ENCODE peak calls at places on chromosomes 3 and 15, in nine cellular contexts. One of them, this sample, is unnamed.

GRCh38 chr15:40471778-40472130 is 970 bp downstream of the CHST14 start:
- DNase-seq in IMR-90: peak
- DNase-seq in H1: no peak
- DNase-seq in A549: no peak
- DNase-seq in esophagus squamous epithelium: no peak
- DNase-seq in Peyer's patch: no peak
- DNase-seq in lower leg skin: no peak
- DNase-seq in adrenal gland: no peak
- DNase-seq in tibial nerve: no peak
- DNase-seq in this sample: no peak

GRCh38 chr3:123256256-123256655 is 54.5 kb downstream of the SEC22A start:
- DNase-seq in adrenal gland: no peak
- DNase-seq in A549: no peak
- DNase-seq in IMR-90: no peak
- DNase-seq in lower leg skin: no peak
- DNase-seq in H1: no peak
- DNase-seq in esophagus squamous epithelium: no peak
- DNase-seq in Peyer's patch: no peak
- DNase-seq in tibial nerve: no peak
- DNase-seq in this sample: no peak

GRCh38 chr3:18035641-18036466 is 293.4 kb upstream of the TBC1D5 start:
- DNase-seq in esophagus squamous epithelium: no peak
- DNase-seq in IMR-90: no peak
- DNase-seq in adrenal gland: no peak
- DNase-seq in H1: no peak
- DNase-seq in tibial nerve: no peak
- DNase-seq in lower leg skin: no peak
- DNase-seq in A549: no peak
- DNase-seq in Peyer's patch: no peak
- DNase-seq in this sample: no peak

GRCh38 chr3:29354894-29355293 is 74.0 kb downstream of the RBMS3 start:
- DNase-seq in lower leg skin: no peak
- DNase-seq in tibial nerve: no peak
- DNase-seq in IMR-90: no peak
- DNase-seq in H1: no peak
- DNase-seq in adrenal gland: no peak
- DNase-seq in A549: no peak
- DNase-seq in Peyer's patch: no peak
- DNase-seq in esophagus squamous epithelium: no peak
- DNase-seq in this sample: no peak

GRCh38 chr3:160343132-160343531 is 55.9 kb downstream of the IFT80 start:
- DNase-seq in tibial nerve: no peak
- DNase-seq in H1: no peak
- DNase-seq in Peyer's patch: no peak
- DNase-seq in IMR-90: peak
- DNase-seq in adrenal gland: no peak
- DNase-seq in A549: peak
- DNase-seq in lower leg skin: no peak
- DNase-seq in esophagus squamous epithelium: no peak
- DNase-seq in this sample: no peak

GRCh38 chr3:119885746-119886530 is 104.0 kb downstream of the NR1I2 start:
- DNase-seq in A549: no peak
- DNase-seq in Peyer's patch: no peak
- DNase-seq in lower leg skin: no peak
- DNase-seq in esophagus squamous epithelium: no peak
- DNase-seq in H1: no peak
- DNase-seq in IMR-90: no peak
- DNase-seq in tibial nerve: no peak
- DNase-seq in adrenal gland: no peak
- DNase-seq in this sample: no peak

GRCh38 chr3:120982608-120983320 is 74.8 kb downstream of the STXBP5L start:
- DNase-seq in IMR-90: no peak
- DNase-seq in adrenal gland: no peak
- DNase-seq in tibial nerve: no peak
- DNase-seq in H1: no peak
- DNase-seq in Peyer's patch: no peak
- DNase-seq in esophagus squamous epithelium: no peak
- DNase-seq in A549: no peak
- DNase-seq in lower leg skin: no peak
- DNase-seq in this sample: no peak

GRCh38 chr3:181326637-181327223 is 337.2 kb upstream of the DNAJC19 start:
- DNase-seq in adrenal gland: no peak
- DNase-seq in lower leg skin: no peak
- DNase-seq in A549: peak
- DNase-seq in IMR-90: no peak
- DNase-seq in H1: no peak
- DNase-seq in tibial nerve: no peak
- DNase-seq in esophagus squamous epithelium: no peak
- DNase-seq in Peyer's patch: no peak
- DNase-seq in this sample: peak

GRCh38 chr3:120348065-120348980 is 831 bp downstream of the LRRC58 start:
- DNase-seq in tibial nerve: no peak
- DNase-seq in adrenal gland: no peak
- DNase-seq in lower leg skin: no peak
- DNase-seq in IMR-90: peak
- DNase-seq in A549: no peak
- DNase-seq in Peyer's patch: no peak
- DNase-seq in H1: no peak
- DNase-seq in esophagus squamous epithelium: no peak
- DNase-seq in this sample: no peak

GRCh38 chr3:197881601-197882000 is 68.4 kb upstream of the RPL35A start:
- DNase-seq in IMR-90: no peak
- DNase-seq in lower leg skin: no peak
- DNase-seq in A549: no peak
- DNase-seq in tibial nerve: no peak
- DNase-seq in esophagus squamous epithelium: no peak
- DNase-seq in Peyer's patch: no peak
- DNase-seq in adrenal gland: no peak
- DNase-seq in H1: no peak
- DNase-seq in this sample: no peak

GRCh38 chr3:196287066-196287404 is 491 bp downstream of the PCYT1A start:
- DNase-seq in H1: no peak
- DNase-seq in lower leg skin: no peak
- DNase-seq in A549: peak
- DNase-seq in adrenal gland: no peak
- DNase-seq in IMR-90: no peak
- DNase-seq in tibial nerve: no peak
- DNase-seq in Peyer's patch: no peak
- DNase-seq in esophagus squamous epithelium: no peak
- DNase-seq in this sample: no peak

GRCh38 chr15:88487176-88487795 is 19.8 kb downstream of the MRPS11 start:
- DNase-seq in H1: no peak
- DNase-seq in A549: no peak
- DNase-seq in lower leg skin: no peak
- DNase-seq in Peyer's patch: no peak
- DNase-seq in adrenal gland: no peak
- DNase-seq in IMR-90: no peak
- DNase-seq in tibial nerve: no peak
- DNase-seq in esophagus squamous epithelium: no peak
- DNase-seq in this sample: no peak

GRCh38 chr3:148648685-148649352 is 48.9 kb upstream of the AGTR1 start:
- DNase-seq in esophagus squamous epithelium: no peak
- DNase-seq in lower leg skin: no peak
- DNase-seq in tibial nerve: no peak
- DNase-seq in Peyer's patch: no peak
- DNase-seq in adrenal gland: no peak
- DNase-seq in IMR-90: peak
- DNase-seq in A549: peak
- DNase-seq in H1: no peak
- DNase-seq in this sample: no peak

GRCh38 chr3:155232605-155233004 is 60.9 kb downstream of the STRIT1 start:
- DNase-seq in lower leg skin: peak
- DNase-seq in tibial nerve: peak
- DNase-seq in adrenal gland: peak
- DNase-seq in H1: no peak
- DNase-seq in esophagus squamous epithelium: no peak
- DNase-seq in Peyer's patch: no peak
- DNase-seq in A549: peak
- DNase-seq in IMR-90: peak
- DNase-seq in this sample: no peak

GRCh38 chr15:51097553-51098330 is 3.0 kb upstream of the TNFAIP8L3 start:
- DNase-seq in esophagus squamous epithelium: no peak
- DNase-seq in H1: no peak
- DNase-seq in Peyer's patch: no peak
- DNase-seq in lower leg skin: no peak
- DNase-seq in IMR-90: peak
- DNase-seq in A549: no peak
- DNase-seq in tibial nerve: no peak
- DNase-seq in adrenal gland: no peak
- DNase-seq in this sample: no peak

GRCh38 chr3:45199837-45200648 is 26.0 kb downstream of the TMEM158 start:
- DNase-seq in H1: no peak
- DNase-seq in A549: peak
- DNase-seq in adrenal gland: no peak
- DNase-seq in Peyer's patch: peak
- DNase-seq in tibial nerve: no peak
- DNase-seq in esophagus squamous epithelium: no peak
- DNase-seq in lower leg skin: no peak
- DNase-seq in IMR-90: peak
- DNase-seq in this sample: no peak

GRCh38 chr3:182412066-182412465 is 381.2 kb upstream of the ATP11B start:
- DNase-seq in esophagus squamous epithelium: no peak
- DNase-seq in A549: no peak
- DNase-seq in H1: no peak
- DNase-seq in IMR-90: no peak
- DNase-seq in adrenal gland: no peak
- DNase-seq in lower leg skin: no peak
- DNase-seq in Peyer's patch: no peak
- DNase-seq in tibial nerve: no peak
- DNase-seq in this sample: no peak

GRCh38 chr15:78322243-78322642 is 17.9 kb upstream of the CRABP1 start:
- DNase-seq in Peyer's patch: no peak
- DNase-seq in tibial nerve: no peak
- DNase-seq in A549: peak
- DNase-seq in lower leg skin: no peak
- DNase-seq in esophagus squamous epithelium: no peak
- DNase-seq in H1: no peak
- DNase-seq in IMR-90: peak
- DNase-seq in adrenal gland: no peak
- DNase-seq in this sample: no peak

GRCh38 chr3:45246236-45246635 is 20.1 kb upstream of the TMEM158 start:
- DNase-seq in esophagus squamous epithelium: no peak
- DNase-seq in IMR-90: no peak
- DNase-seq in lower leg skin: no peak
- DNase-seq in A549: no peak
- DNase-seq in adrenal gland: no peak
- DNase-seq in H1: no peak
- DNase-seq in Peyer's patch: no peak
- DNase-seq in tibial nerve: no peak
- DNase-seq in this sample: no peak

GRCh38 chr3:43932921-43933320 is 242.2 kb downstream of the ABHD5 start:
- DNase-seq in esophagus squamous epithelium: no peak
- DNase-seq in Peyer's patch: no peak
- DNase-seq in A549: no peak
- DNase-seq in tibial nerve: no peak
- DNase-seq in lower leg skin: no peak
- DNase-seq in adrenal gland: no peak
- DNase-seq in H1: no peak
- DNase-seq in IMR-90: no peak
- DNase-seq in this sample: no peak

GRCh38 chr15:38453971-38454686 is at the start of gene FAM98B:
- DNase-seq in lower leg skin: peak
- DNase-seq in tibial nerve: peak
- DNase-seq in A549: peak
- DNase-seq in IMR-90: peak
- DNase-seq in H1: peak
- DNase-seq in esophagus squamous epithelium: peak
- DNase-seq in adrenal gland: peak
- DNase-seq in Peyer's patch: peak
- DNase-seq in this sample: peak
- TF ChIP-seq POLR2A in lower leg skin: no peak
- TF ChIP-seq POLR2A in tibial nerve: peak
- TF ChIP-seq POLR2A in A549: peak
- TF ChIP-seq POLR2A in IMR-90: peak
- TF ChIP-seq POLR2A in H1: peak
- TF ChIP-seq POLR2A in esophagus squamous epithelium: no peak
- TF ChIP-seq POLR2A in adrenal gland: peak
- TF ChIP-seq POLR2A in Peyer's patch: peak
- TF ChIP-seq POLR2A in this sample: peak

GRCh38 chr3:101850327-101851048 is 1.2 kb downstream of the NFKBIZ start:
- DNase-seq in tibial nerve: no peak
- DNase-seq in Peyer's patch: peak
- DNase-seq in A549: no peak
- DNase-seq in lower leg skin: no peak
- DNase-seq in esophagus squamous epithelium: no peak
- DNase-seq in H1: no peak
- DNase-seq in IMR-90: peak
- DNase-seq in adrenal gland: peak
- DNase-seq in this sample: no peak
- TF ChIP-seq POLR2A in tibial nerve: peak
- TF ChIP-seq POLR2A in Peyer's patch: no peak
- TF ChIP-seq POLR2A in A549: no peak
- TF ChIP-seq POLR2A in lower leg skin: no peak
- TF ChIP-seq POLR2A in esophagus squamous epithelium: no peak
- TF ChIP-seq POLR2A in H1: no peak
- TF ChIP-seq POLR2A in IMR-90: peak
- TF ChIP-seq POLR2A in adrenal gland: peak
- TF ChIP-seq POLR2A in this sample: no peak

GRCh38 chr3:152026033-152026556 is 152.7 kb downstream of the SUCNR1 start:
- DNase-seq in lower leg skin: no peak
- DNase-seq in IMR-90: peak
- DNase-seq in esophagus squamous epithelium: no peak
- DNase-seq in Peyer's patch: no peak
- DNase-seq in H1: no peak
- DNase-seq in A549: peak
- DNase-seq in adrenal gland: no peak
- DNase-seq in tibial nerve: no peak
- DNase-seq in this sample: no peak
- TF ChIP-seq POLR2A in lower leg skin: no peak
- TF ChIP-seq POLR2A in IMR-90: no peak
- TF ChIP-seq POLR2A in esophagus squamous epithelium: no peak
- TF ChIP-seq POLR2A in Peyer's patch: no peak
- TF ChIP-seq POLR2A in H1: no peak
- TF ChIP-seq POLR2A in A549: no peak
- TF ChIP-seq POLR2A in adrenal gland: no peak
- TF ChIP-seq POLR2A in tibial nerve: no peak
- TF ChIP-seq POLR2A in this sample: no peak

DNA sequence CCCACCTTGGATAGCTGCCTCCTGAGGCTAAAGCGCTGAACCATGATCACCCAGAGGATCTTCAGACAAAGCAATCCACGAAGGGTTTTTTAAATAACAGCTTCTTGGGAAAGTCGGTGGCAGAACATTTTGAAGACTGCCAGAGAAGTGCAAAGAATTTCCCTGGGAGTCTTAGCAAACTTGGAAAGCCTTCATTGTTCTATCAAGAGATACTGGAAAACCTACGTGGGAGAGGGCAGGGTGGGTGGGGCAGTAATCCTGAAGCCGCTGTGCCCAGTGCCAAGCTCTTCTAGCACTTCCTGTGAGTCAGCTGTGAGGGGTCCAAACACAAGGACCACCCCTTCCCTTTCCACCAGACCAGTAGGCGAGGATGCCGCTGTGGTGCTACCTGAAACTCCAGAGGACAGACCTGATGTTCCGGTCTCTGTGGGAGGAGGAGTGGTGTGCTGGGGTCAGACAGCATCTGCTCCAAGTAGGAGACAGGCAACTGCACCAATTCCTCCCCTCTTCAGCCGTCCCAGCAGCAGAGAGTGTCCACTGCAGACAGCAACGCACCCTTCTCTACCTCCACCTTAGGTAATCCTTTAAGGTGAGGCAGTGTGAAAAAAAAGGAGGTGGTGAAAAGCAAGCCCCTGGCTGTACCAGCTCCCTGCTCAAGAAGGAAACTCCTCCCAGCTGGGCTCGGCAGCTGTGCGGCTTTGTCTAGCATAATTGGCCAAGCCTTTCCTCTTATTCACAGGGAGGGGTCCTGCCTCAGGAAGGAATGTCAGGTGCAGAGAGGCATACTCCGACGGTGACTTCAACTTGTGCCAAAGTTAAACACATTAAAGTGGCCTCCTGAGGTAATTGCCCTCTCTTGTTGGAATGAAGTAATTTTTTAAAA is 99.0 kb downstream of the TMCC1 start:
- DNase-seq in IMR-90: no peak
- DNase-seq in adrenal gland: no peak
- DNase-seq in Peyer's patch: peak
- DNase-seq in tibial nerve: no peak
- DNase-seq in A549: peak
- DNase-seq in lower leg skin: peak
- DNase-seq in esophagus squamous epithelium: no peak
- DNase-seq in H1: peak
- DNase-seq in this sample: no peak
- TF ChIP-seq POLR2A in IMR-90: no peak
- TF ChIP-seq POLR2A in adrenal gland: no peak
- TF ChIP-seq POLR2A in Peyer's patch: no peak
- TF ChIP-seq POLR2A in tibial nerve: no peak
- TF ChIP-seq POLR2A in A549: no peak
- TF ChIP-seq POLR2A in lower leg skin: no peak
- TF ChIP-seq POLR2A in esophagus squamous epithelium: no peak
- TF ChIP-seq POLR2A in H1: no peak
- TF ChIP-seq POLR2A in this sample: no peak